ENCODE peak calls at places on chromosomes 13 and 19, in seven cellular contexts. C, B, S, G, L, M and E are unnamed samples.

GRCh38 chr19:16143399-16144215 is at the start of gene HSH2D:
- DNase-seq in C (peak), B (peak), S (peak), G (peak), L (no peak), M (no peak), E (peak)

GRCh38 chr19:16541526-16542044 is 652 bp downstream of the CHERP start:
- DNase-seq in C (peak), B (no peak), S (no peak), G (no peak), L (peak), M (no peak), E (no peak)

GRCh38 chr13:83819611-83820010 is 62.7 kb downstream of the SLITRK1 start:
- DNase-seq in C (no peak), B (no peak), S (no peak), G (no peak), L (no peak), M (no peak), E (no peak)

GRCh38 chr19:771332-771785 is 20.4 kb downstream of the MISP start:
- DNase-seq in C (peak), B (no peak), S (no peak), G (no peak), L (no peak), M (no peak), E (no peak)

GRCh38 chr19:50384685-50385535 is 763 bp downstream of the POLD1 start:
- DNase-seq in C (no peak), B (no peak), S (no peak), G (no peak), L (no peak), M (no peak), E (no peak)

GRCh38 chr19:19563348-19563848 is 25.3 kb downstream of the CILP2 start:
- DNase-seq in C (no peak), B (no peak), S (no peak), G (no peak), L (no peak), M (no peak), E (no peak)

GRCh38 chr13:20968745-20969144 is 66.2 kb upstream of the XPO4 start:
- DNase-seq in C (no peak), B (no peak), S (no peak), G (no peak), L (no peak), M (no peak), E (no peak)

GRCh38 chr19:2167896-2168618 is 4.3 kb downstream of the DOT1L start:
- DNase-seq in C (no peak), B (peak), S (no peak), G (peak), L (no peak), M (no peak), E (no peak)

GRCh38 chr19:24029941-24030636 is 56.9 kb upstream of the ZNF254 start:
- DNase-seq in C (no peak), B (no peak), S (no peak), G (no peak), L (no peak), M (peak), E (no peak)

GRCh38 chr19:51131780-51132680 is 7.3 kb downstream of the SIGLEC9 start:
- DNase-seq in C (no peak), B (peak), S (no peak), G (peak), L (no peak), M (no peak), E (no peak)

GRCh38 chr13:95833713-95834112 is 156.8 kb downstream of the DNAJC3 start:
- DNase-seq in C (no peak), B (no peak), S (no peak), G (no peak), L (no peak), M (no peak), E (no peak)

GRCh38 chr19:6362351-6362801 is 1.0 kb downstream of the CLPP start:
- DNase-seq in C (no peak), B (no peak), S (no peak), G (no peak), L (no peak), M (no peak), E (no peak)

GRCh38 chr19:41945135-41945766 is 13.9 kb downstream of the RABAC1 start:
- DNase-seq in C (no peak), B (no peak), S (no peak), G (no peak), L (no peak), M (no peak), E (no peak)

GRCh38 chr19:50293263-50294004 is 35.7 kb downstream of the KCNC3 start:
- DNase-seq in C (no peak), B (peak), S (no peak), G (no peak), L (no peak), M (no peak), E (no peak)

GRCh38 chr13:43397110-43397509 is 373.7 kb downstream of the DNAJC15 start:
- DNase-seq in C (no peak), B (no peak), S (no peak), G (no peak), L (no peak), M (no peak), E (no peak)

GRCh38 chr19:23507441-23507840 is 112.2 kb upstream of the ZNF91 start:
- DNase-seq in C (no peak), B (no peak), S (no peak), G (no peak), L (no peak), M (no peak), E (no peak)

GRCh38 chr13:39600766-39601165 is 2.2 kb downstream of the LHFPL6 start:
- DNase-seq in C (no peak), B (peak), S (no peak), G (peak), L (no peak), M (no peak), E (no peak)

GRCh38 chr13:40637644-40638043 is 28.8 kb downstream of the FOXO1 start:
- DNase-seq in C (no peak), B (no peak), S (no peak), G (no peak), L (no peak), M (no peak), E (no peak)

GRCh38 chr19:5144545-5145179 is 175.7 kb downstream of the KDM4B start:
- DNase-seq in C (no peak), B (peak), S (no peak), G (no peak), L (no peak), M (no peak), E (no peak)

GRCh38 chr13:24270639-24271131 is 38.7 kb upstream of the C1QTNF9 start:
- DNase-seq in C (peak), B (peak), S (no peak), G (peak), L (no peak), M (no peak), E (no peak)

GRCh38 chr19:16325161-16325527 is 518 bp downstream of the KLF2 start:
- DNase-seq in C (peak), B (peak), S (no peak), G (no peak), L (no peak), M (no peak), E (no peak)

GRCh38 chr19:17076539-17076919 is 952 bp downstream of the MYO9B start:
- DNase-seq in C (peak), B (no peak), S (no peak), G (no peak), L (no peak), M (no peak), E (no peak)

GRCh38 chr13:29865934-29866333 is 15.5 kb upstream of the UBL3 start:
- DNase-seq in C (no peak), B (no peak), S (no peak), G (no peak), L (no peak), M (no peak), E (no peak)

GRCh38 chr19:10222201-10222890 is 8.8 kb downstream of the S1PR2 start:
- DNase-seq in C (no peak), B (no peak), S (no peak), G (peak), L (no peak), M (no peak), E (no peak)

GRCh38 chr13:59270327-59270726 is 893.4 kb downstream of the DIAPH3 start:
- DNase-seq in C (no peak), B (no peak), S (no peak), G (no peak), L (no peak), M (no peak), E (no peak)

GRCh38 chr19:12801466-12802266 is at the start of the genes PRDX2 and THSD8:
- DNase-seq in C (peak), B (peak), S (no peak), G (peak), L (peak), M (peak), E (no peak)

GRCh38 chr19:50252111-50252886 is 48.9 kb downstream of the MYH14 start:
- DNase-seq in C (peak), B (no peak), S (no peak), G (peak), L (no peak), M (no peak), E (no peak)

GRCh38 chr13:103883698-103884097 is 817.5 kb upstream of the SLC10A2 start:
- DNase-seq in C (no peak), B (no peak), S (no peak), G (no peak), L (no peak), M (no peak), E (peak)